ENCODE peak calls at places on chromosomes 13 and 19, in ten cellular contexts. N is kidney epithelial cell, A is fibroblast of pulmonary artery, Z is esophagus squamous epithelium, K is thoracic aorta, U is PC-3, I is DND-41, M is endodermal cell, P is AG04450, D is kidney. L is an unnamed sample.

GRCh38 chr13:51241720-51242119 is 19.5 kb downstream of the FAM124A start:
- DNase-seq in N (no peak), A (peak; percentile 92), Z (no peak), K (no peak), U (no peak), I (no peak), M (peak; percentile 21), P (no peak), D (no peak), L (peak; percentile 22)

GRCh38 chr19:34482380-34483250 is 1.1 kb downstream of the WTIP start:
- DNase-seq in N (no peak), A (peak; percentile 46), Z (no peak), K (no peak), U (no peak), I (no peak), M (peak; percentile 80), P (no peak), D (peak; percentile 83), L (peak; percentile 54)

GRCh38 chr19:7488736-7489353 is at the start of gene PEX11G:
- DNase-seq in N (peak; percentile 29), A (peak; percentile 89), Z (peak; percentile 14), K (peak; percentile 45), U (peak; percentile 94), I (peak; percentile 78), M (peak; percentile 95), P (peak; percentile 38), D (peak; percentile 96), L (peak; percentile 90)

GRCh38 chr13:26695360-26695705 is 65.3 kb downstream of the GPR12 start:
- DNase-seq in N (no peak), A (no peak), Z (no peak), K (no peak), U (no peak), I (no peak), M (peak; percentile 50), P (no peak), D (no peak), L (no peak)

GRCh38 chr19:658916-659839 is 3.8 kb downstream of the RNF126 start:
- DNase-seq in N (no peak), A (no peak), Z (no peak), K (no peak), U (no peak), I (no peak), M (no peak), P (no peak), D (no peak), L (no peak)

GRCh38 chr19:55620951-55621672 is 3.3 kb downstream of the ZNF784 start:
- DNase-seq in N (no peak), A (no peak), Z (no peak), K (no peak), U (no peak), I (no peak), M (no peak), P (no peak), D (no peak), L (no peak)

GRCh38 chr13:101116381-101116780 is 299.9 kb downstream of the NALCN start:
- DNase-seq in N (no peak), A (no peak), Z (no peak), K (no peak), U (no peak), I (no peak), M (no peak), P (no peak), D (no peak), L (no peak)

GRCh38 chr13:86813198-86813597 is 858.0 kb upstream of the SLITRK5 start:
- DNase-seq in N (no peak), A (no peak), Z (no peak), K (no peak), U (no peak), I (no peak), M (no peak), P (no peak), D (no peak), L (no peak)

GRCh38 chr19:2188708-2189385 is 25.1 kb downstream of the DOT1L start:
- DNase-seq in N (no peak), A (no peak), Z (no peak), K (no peak), U (no peak), I (no peak), M (no peak), P (peak; percentile 15), D (no peak), L (no peak)

GRCh38 chr19:1690570-1691307 is 38.3 kb upstream of the TCF3 start:
- DNase-seq in N (no peak), A (peak; percentile 12), Z (no peak), K (no peak), U (peak; percentile 51), I (peak; percentile 69), M (peak; percentile 94), P (no peak), D (no peak), L (peak; percentile 33)

GRCh38 chr13:85520445-85520844 is 278.8 kb downstream of the SLITRK6 start:
- DNase-seq in N (no peak), A (peak; percentile 68), Z (no peak), K (no peak), U (peak; percentile 59), I (no peak), M (no peak), P (peak; percentile 50), D (no peak), L (peak; percentile 74)

GRCh38 chr19:17869114-17869608 is 2.6 kb upstream of the SLC5A5 start:
- DNase-seq in N (no peak), A (no peak), Z (no peak), K (no peak), U (no peak), I (no peak), M (peak; percentile 82), P (no peak), D (no peak), L (no peak)

GRCh38 chr13:80086304-80086721 is 254.6 kb downstream of the SPRY2 start:
- DNase-seq in N (no peak), A (no peak), Z (no peak), K (no peak), U (peak; percentile 88), I (no peak), M (no peak), P (no peak), D (no peak), L (peak; percentile 6)

GRCh38 chr13:99733346-99733745 is 232.1 kb downstream of the TM9SF2 start:
- DNase-seq in N (no peak), A (no peak), Z (no peak), K (no peak), U (no peak), I (no peak), M (no peak), P (no peak), D (no peak), L (no peak)

GRCh38 chr19:57560049-57560491 is 407 bp upstream of the ZNF550 start:
- DNase-seq in N (no peak), A (peak; percentile 72), Z (no peak), K (no peak), U (peak; percentile 55), I (no peak), M (no peak), P (peak; percentile 16), D (peak; percentile 68), L (peak; percentile 50)

GRCh38 chr19:14505488-14506239 is 9.7 kb upstream of the GIPC1 start:
- DNase-seq in N (no peak), A (peak; percentile 56), Z (no peak), K (no peak), U (peak; percentile 99), I (peak; percentile 67), M (peak; percentile 95), P (no peak), D (peak; percentile 85), L (peak; percentile 76)

GRCh38 chr19:38049105-38049649 is 142.2 kb downstream of the SIPA1L3 start:
- DNase-seq in N (no peak), A (peak; percentile 39), Z (no peak), K (no peak), U (no peak), I (peak; percentile 67), M (no peak), P (no peak), D (no peak), L (peak; percentile 54)

GRCh38 chr19:5354403-5354802 is 13.8 kb upstream of the PTPRS start:
- DNase-seq in N (no peak), A (peak; percentile 11), Z (no peak), K (no peak), U (peak; percentile 29), I (peak; percentile 34), M (peak; percentile 82), P (no peak), D (peak; percentile 48), L (no peak)
- TF ChIP-seq CTCF in N (peak; percentile 27), A (peak; percentile 39), Z (peak; percentile 29), K (no peak), U (peak; percentile 54), I (peak; percentile 63), M (peak; percentile 67), P (peak; percentile 44), D (no peak), L (peak; percentile 57)

DNA sequence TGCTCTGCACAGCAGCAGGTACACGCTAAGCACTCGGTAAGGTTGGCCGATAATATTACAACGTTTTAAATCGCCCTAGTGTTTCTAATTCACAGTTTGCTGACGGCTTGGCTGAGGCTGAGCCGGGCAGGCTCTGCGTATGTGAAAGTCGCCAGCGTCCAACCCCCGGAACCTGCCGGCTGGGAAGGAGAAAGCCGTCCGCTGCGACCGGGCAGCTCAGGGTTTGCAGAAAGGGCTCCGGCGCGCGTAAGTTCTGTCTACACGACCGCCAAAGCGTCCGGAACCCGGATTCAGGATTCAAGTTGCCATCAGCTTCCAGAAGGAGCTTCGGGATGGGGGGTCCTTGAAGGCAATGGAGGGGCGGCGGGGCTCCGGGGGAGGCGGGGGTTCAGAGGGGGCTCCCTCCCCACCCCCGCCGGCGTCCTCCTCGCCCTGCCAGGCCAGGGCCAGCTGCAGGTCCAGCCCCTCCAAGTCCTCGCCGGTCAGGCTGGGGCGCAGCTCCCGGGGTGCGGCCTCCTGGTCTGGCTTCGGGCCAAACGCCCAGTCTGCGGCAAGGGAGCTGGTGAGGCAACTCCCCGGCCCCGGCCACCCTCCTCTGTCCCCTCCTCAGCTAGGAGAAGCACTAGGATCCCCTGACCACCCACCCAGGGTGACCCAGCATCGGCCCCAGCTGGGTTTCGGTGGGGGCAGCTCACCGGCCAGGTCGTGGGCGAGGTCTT is 575 bp downstream of the SMIM44 start:
- DNase-seq in N (no peak), A (no peak), Z (no peak), K (no peak), U (peak; percentile 24), I (no peak), M (peak; percentile 45), P (no peak), D (no peak), L (no peak)
- H3K4me3 ChIP-seq in N (peak overlapping the region; percentile 23), A (no peak overlapping the region), Z (no peak overlapping the region), K (no peak overlapping the region), U (peak overlapping the region; percentile 76), I (no peak overlapping the region), M (no peak overlapping the region), P (no peak overlapping the region), D (no peak overlapping the region), L (no peak overlapping the region)

DNA sequence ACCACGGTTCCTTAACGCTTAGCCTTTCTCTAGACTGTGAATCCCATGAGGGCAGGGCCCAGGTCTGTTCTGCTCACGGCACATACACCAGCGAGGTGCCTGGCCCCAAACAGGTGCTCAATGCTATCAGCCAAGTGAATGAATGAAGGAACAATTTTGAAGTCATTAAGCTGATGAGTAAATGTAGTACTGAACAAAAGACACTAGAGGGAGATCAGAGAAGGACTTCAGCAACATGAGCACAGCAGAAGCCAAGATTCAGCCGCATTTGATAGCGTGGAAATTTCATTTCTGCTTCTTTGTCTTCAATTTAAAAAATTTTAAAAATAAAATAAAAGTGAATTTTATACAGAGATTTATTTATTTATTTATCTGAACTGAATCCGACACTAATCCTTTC is 20.1 kb upstream of the MYO16 start:
- DNase-seq in N (no peak), A (peak; percentile 16), Z (no peak), K (no peak), U (peak; percentile 57), I (no peak), M (no peak), P (peak; percentile 6), D (no peak), L (peak; percentile 81)
- TF ChIP-seq CTCF in N (peak; percentile 47), A (peak; percentile 21), Z (no peak), K (no peak), U (peak; percentile 47), I (peak; percentile 50), M (peak; percentile 73), P (peak; percentile 49), D (peak; percentile 10), L (peak; percentile 77)

GRCh38 chr13:91349992-91350911 is 2.8 kb downstream of the MIR17HG start:
- DNase-seq in N (no peak), A (no peak), Z (no peak), K (no peak), U (no peak), I (peak; percentile 10), M (no peak), P (no peak), D (no peak), L (no peak)
- H3K4me3 ChIP-seq in N (peak overlapping the region; percentile 77), A (peak overlapping the region; percentile 72), Z (no peak overlapping the region), K (no peak overlapping the region), U (peak overlapping the region; percentile 90), I (peak overlapping the region; percentile 97), M (peak overlapping the region; percentile 88), P (peak overlapping the region; percentile 76), D (no peak overlapping the region), L (peak overlapping the region; percentile 77)

L was measured in choroid plexus epithelial cell.